ENCODE peak calls at places on chromosomes 12 and 14, in four cellular contexts. F is CD8-positive, alpha-beta T cell; A is left ventricle myocardium inferior; N is stomach. H is an unnamed sample.

GRCh38 chr14:75989134-75989533 is 3.6 kb downstream of the IFT43 start:
- DNase-seq in F (no peak), A (no peak), N (no peak), H (no peak)

GRCh38 chr14:97379091-97379531 is 581.9 kb downstream of the VRK1 start:
- DNase-seq in F (peak), A (no peak), N (no peak), H (no peak)

GRCh38 chr12:92070054-92070863 is 75.4 kb downstream of the BTG1 start:
- DNase-seq in F (no peak), A (no peak), N (peak), H (no peak)

GRCh38 chr12:25184132-25184531 is 10.8 kb downstream of the DNAI7 start:
- DNase-seq in F (no peak), A (no peak), N (no peak), H (no peak)

GRCh38 chr14:97113339-97113738 is 316.2 kb downstream of the VRK1 start:
- DNase-seq in F (no peak), A (no peak), N (no peak), H (no peak)

GRCh38 chr14:24289649-24290283 is 9.8 kb downstream of the DHRS1 start:
- DNase-seq in F (no peak), A (no peak), N (no peak), H (no peak)

GRCh38 chr12:32903763-32904162 is 7.2 kb upstream of the PKP2 start:
- DNase-seq in F (no peak), A (no peak), N (no peak), H (no peak)

GRCh38 chr14:72196237-72196636 is 264.0 kb downstream of the RGS6 start:
- DNase-seq in F (no peak), A (no peak), N (no peak), H (no peak)

GRCh38 chr14:93700928-93701327 is 87.4 kb downstream of the PRIMA1 start:
- DNase-seq in F (no peak), A (no peak), N (no peak), H (no peak)

GRCh38 chr14:36099619-36100018 is 76.9 kb downstream of the PTCSC3 start:
- DNase-seq in F (no peak), A (no peak), N (no peak), H (no peak)

GRCh38 chr12:65525501-65526141 is 247.1 kb downstream of the MSRB3 start:
- DNase-seq in F (no peak), A (no peak), N (no peak), H (no peak)

GRCh38 chr12:107536613-107537012 is 149.0 kb upstream of the PWP1 start:
- DNase-seq in F (no peak), A (no peak), N (no peak), H (no peak)

GRCh38 chr12:44405267-44405666 is 470.8 kb downstream of the NELL2 start:
- DNase-seq in F (no peak), A (no peak), N (no peak), H (no peak)

GRCh38 chr14:38208825-38209562 is 1.3 kb downstream of the SSTR1 start:
- DNase-seq in F (no peak), A (peak), N (peak), H (no peak)

GRCh38 chr14:71705460-71705859 is 226.8 kb upstream of the RGS6 start:
- DNase-seq in F (no peak), A (no peak), N (no peak), H (no peak)

GRCh38 chr14:81400852-81401251 is 728 bp upstream of the STON2 start:
- DNase-seq in F (no peak), A (no peak), N (peak), H (peak)

GRCh38 chr12:27710592-27711311 is at the start of gene MRPS35:
- DNase-seq in F (peak), A (peak), N (peak), H (peak)
- TF ChIP-seq CTCF in F (no peak), A (no peak), N (no peak), H (peak)

GRCh38 chr14:91282954-91283645 is 38.6 kb upstream of the GPR68 start:
- DNase-seq in F (no peak), A (no peak), N (no peak), H (no peak)
- H3K4me3 ChIP-seq in F (no peak), A (no peak), N (no peak), H (no peak)

GRCh38 chr12:66633676-66634075 is 45.2 kb downstream of the GRIP1 start:
- DNase-seq in F (no peak), A (no peak), N (no peak), H (no peak)
- TF ChIP-seq CTCF in F (no peak), A (no peak), N (no peak), H (no peak)

GRCh38 chr14:92651793-92652382 is 96.5 kb downstream of the LGMN start:
- DNase-seq in F (peak), A (peak), N (peak), H (no peak)
- H3K4me3 ChIP-seq in F (peak), A (peak), N (peak), H (no peak)

GRCh38 chr12:48197967-48198618 is 5.0 kb downstream of the OR10AD1 start:
- DNase-seq in F (peak), A (peak), N (peak), H (no peak)
- TF ChIP-seq CTCF in F (no peak), A (no peak), N (no peak), H (no peak)

DNA sequence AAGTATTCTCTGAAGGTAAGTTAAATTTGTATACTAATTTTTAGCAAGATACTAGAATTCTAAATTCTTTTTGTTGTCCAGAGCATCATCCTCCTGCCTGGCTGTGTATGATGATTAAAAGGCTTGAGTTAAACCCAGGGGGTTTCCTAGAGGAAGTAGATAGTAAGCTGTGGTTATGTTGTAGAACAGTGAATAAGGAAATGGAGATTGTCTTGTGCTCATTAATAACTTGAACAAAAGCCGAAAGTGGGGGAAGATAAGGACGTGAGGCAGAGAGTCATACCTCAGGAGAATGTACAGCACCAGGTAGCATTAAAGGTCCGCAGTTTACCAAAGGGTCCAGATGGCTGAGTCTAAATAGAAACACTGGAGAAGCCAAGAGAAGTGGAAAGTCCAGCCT is 42.0 kb downstream of the CKB start:
- DNase-seq in F (no peak), A (no peak), N (no peak), H (no peak)
- H3K4me3 ChIP-seq in F (no peak), A (no peak), N (no peak), H (no peak)

H was measured in LNCaP clone FGC.